ENCODE peak calls at places on chromosomes 1 and 21, in five cellular contexts. One of them, this sample, is unnamed.

GRCh38 chr1:247102381-247102780 is 1.8 kb downstream of the ZNF669 start:
- DNase-seq in HCT116: no peak
- DNase-seq in fibroblast of lung: peak; percentile 58
- DNase-seq in left lung: no peak
- DNase-seq in lower lobe of right lung: no peak
- DNase-seq in this sample: no peak

GRCh38 chr1:160353223-160353622 is 10.0 kb downstream of the NCSTN start:
- DNase-seq in HCT116: no peak
- DNase-seq in fibroblast of lung: no peak
- DNase-seq in left lung: no peak
- DNase-seq in lower lobe of right lung: no peak
- DNase-seq in this sample: no peak

GRCh38 chr1:246459213-246459612 is 47.9 kb downstream of the SMYD3 start:
- DNase-seq in HCT116: no peak
- DNase-seq in fibroblast of lung: no peak
- DNase-seq in left lung: no peak
- DNase-seq in lower lobe of right lung: no peak
- DNase-seq in this sample: no peak

GRCh38 chr1:55589656-55590297 is 374.6 kb upstream of the USP24 start:
- DNase-seq in HCT116: no peak
- DNase-seq in fibroblast of lung: peak; percentile 44
- DNase-seq in left lung: no peak
- DNase-seq in lower lobe of right lung: no peak
- DNase-seq in this sample: no peak

GRCh38 chr1:194043984-194044755 is 857.8 kb upstream of the B3GALT2 start:
- DNase-seq in HCT116: no peak
- DNase-seq in fibroblast of lung: peak; percentile 90
- DNase-seq in left lung: no peak
- DNase-seq in lower lobe of right lung: no peak
- DNase-seq in this sample: no peak

GRCh38 chr1:109091196-109092193 is 931 bp downstream of the TMEM167B start:
- DNase-seq in HCT116: no peak
- DNase-seq in fibroblast of lung: peak; percentile 15
- DNase-seq in left lung: no peak
- DNase-seq in lower lobe of right lung: no peak
- DNase-seq in this sample: no peak

GRCh38 chr21:15932681-15933200 is 203.0 kb downstream of the USP25 start:
- DNase-seq in HCT116: no peak
- DNase-seq in fibroblast of lung: no peak
- DNase-seq in left lung: no peak
- DNase-seq in lower lobe of right lung: no peak
- DNase-seq in this sample: no peak

GRCh38 chr1:13807213-13807612 is 107.2 kb downstream of the PRDM2 start:
- DNase-seq in HCT116: peak; percentile 12
- DNase-seq in fibroblast of lung: peak; percentile 27
- DNase-seq in left lung: no peak
- DNase-seq in lower lobe of right lung: no peak
- DNase-seq in this sample: no peak

GRCh38 chr1:48566492-48566891 is 94.5 kb upstream of the SPATA6 start:
- DNase-seq in HCT116: no peak
- DNase-seq in fibroblast of lung: no peak
- DNase-seq in left lung: no peak
- DNase-seq in lower lobe of right lung: no peak
- DNase-seq in this sample: no peak

GRCh38 chr1:84253891-84254290 is 47.6 kb upstream of the SAMD13 start:
- DNase-seq in HCT116: peak; percentile 98
- DNase-seq in fibroblast of lung: peak; percentile 94
- DNase-seq in left lung: peak; percentile 81
- DNase-seq in lower lobe of right lung: peak; percentile 52
- DNase-seq in this sample: no peak

GRCh38 chr1:29487291-29487690 is 251.0 kb downstream of the PTPRU start:
- DNase-seq in HCT116: no peak
- DNase-seq in fibroblast of lung: no peak
- DNase-seq in left lung: no peak
- DNase-seq in lower lobe of right lung: no peak
- DNase-seq in this sample: no peak

GRCh38 chr1:29488794-29489309 is 252.5 kb downstream of the PTPRU start:
- DNase-seq in HCT116: no peak
- DNase-seq in fibroblast of lung: no peak
- DNase-seq in left lung: no peak
- DNase-seq in lower lobe of right lung: no peak
- DNase-seq in this sample: no peak

GRCh38 chr1:29488086-29488793 is 251.9 kb downstream of the PTPRU start:
- DNase-seq in HCT116: no peak
- DNase-seq in fibroblast of lung: no peak
- DNase-seq in left lung: no peak
- DNase-seq in lower lobe of right lung: no peak
- DNase-seq in this sample: no peak

GRCh38 chr1:29489471-29489870 is 253.1 kb downstream of the PTPRU start:
- DNase-seq in HCT116: no peak
- DNase-seq in fibroblast of lung: no peak
- DNase-seq in left lung: no peak
- DNase-seq in lower lobe of right lung: no peak
- DNase-seq in this sample: no peak

GRCh38 chr1:29490204-29490934 is 254.0 kb downstream of the PTPRU start:
- DNase-seq in HCT116: no peak
- DNase-seq in fibroblast of lung: no peak
- DNase-seq in left lung: no peak
- DNase-seq in lower lobe of right lung: no peak
- DNase-seq in this sample: no peak
- TF ChIP-seq CTCF in HCT116: no peak
- TF ChIP-seq CTCF in fibroblast of lung: no peak
- TF ChIP-seq CTCF in left lung: no peak
- TF ChIP-seq CTCF in lower lobe of right lung: no peak
- TF ChIP-seq CTCF in this sample: no peak

GRCh38 chr1:150550222-150551048 is 1.2 kb downstream of the ADAMTSL4 start:
- DNase-seq in HCT116: no peak
- DNase-seq in fibroblast of lung: peak; percentile 52
- DNase-seq in left lung: no peak
- DNase-seq in lower lobe of right lung: no peak
- DNase-seq in this sample: no peak

GRCh38 chr1:150548632-150549495 is at the start of gene ADAMTSL4:
- DNase-seq in HCT116: no peak
- DNase-seq in fibroblast of lung: peak; percentile 87
- DNase-seq in left lung: peak; percentile 67
- DNase-seq in lower lobe of right lung: peak; percentile 86
- DNase-seq in this sample: no peak

GRCh38 chr1:150546294-150546937 is 2.8 kb upstream of the ADAMTSL4 start:
- DNase-seq in HCT116: no peak
- DNase-seq in fibroblast of lung: no peak
- DNase-seq in left lung: no peak
- DNase-seq in lower lobe of right lung: no peak
- DNase-seq in this sample: no peak

GRCh38 chr1:150549496-150550221 is 451 bp downstream of the ADAMTSL4 start:
- DNase-seq in HCT116: no peak
- DNase-seq in fibroblast of lung: no peak
- DNase-seq in left lung: no peak
- DNase-seq in lower lobe of right lung: no peak
- DNase-seq in this sample: no peak

GRCh38 chr1:150548324-150548631 is 930 bp upstream of the ADAMTSL4 start:
- DNase-seq in HCT116: no peak
- DNase-seq in fibroblast of lung: no peak
- DNase-seq in left lung: no peak
- DNase-seq in lower lobe of right lung: no peak
- DNase-seq in this sample: no peak
- H3K27ac ChIP-seq in HCT116: peak overlapping the region; percentile 62
- H3K27ac ChIP-seq in fibroblast of lung: peak overlapping the region; percentile 74
- H3K27ac ChIP-seq in left lung: peak overlapping the region; percentile 89
- H3K27ac ChIP-seq in lower lobe of right lung: peak overlapping the region; percentile 85
- H3K27ac ChIP-seq in this sample: peak overlapping the region; percentile 96

DNA sequence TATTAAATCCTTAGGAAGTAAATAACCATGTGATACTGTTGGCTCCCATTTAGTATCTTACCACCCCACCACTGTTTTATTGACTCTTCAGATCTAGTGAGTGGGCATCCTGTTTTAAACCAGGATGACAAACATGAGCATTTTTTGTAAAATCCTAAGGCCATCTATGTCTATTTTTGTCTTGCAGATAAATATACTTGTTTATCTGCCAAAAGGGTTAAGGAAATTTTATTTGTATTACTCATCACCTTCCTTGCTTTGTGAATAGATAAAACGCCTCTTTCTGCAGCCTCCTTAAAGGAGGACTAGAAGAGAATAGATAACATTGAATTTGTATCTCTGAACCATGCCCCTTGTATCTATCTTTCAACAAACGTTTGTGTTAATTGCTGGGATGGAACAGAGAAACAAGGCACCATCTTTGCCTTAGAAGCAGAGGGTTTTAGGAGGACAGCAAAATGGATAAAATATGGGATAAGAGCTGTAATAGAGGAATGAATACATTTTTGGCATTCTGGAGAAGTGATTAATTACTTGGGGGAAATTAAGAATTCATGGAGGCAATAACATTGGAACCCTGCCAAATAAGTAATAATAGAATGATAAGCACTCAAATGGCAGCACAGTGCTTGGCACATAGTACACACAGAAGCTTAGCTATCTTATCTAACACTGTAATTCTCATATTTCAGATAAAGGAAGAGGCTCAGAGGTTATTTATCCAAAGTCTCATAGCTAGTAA is 14.7 kb downstream of the YTHDF2 start:
- DNase-seq in HCT116: no peak
- DNase-seq in fibroblast of lung: peak; percentile 39
- DNase-seq in left lung: no peak
- DNase-seq in lower lobe of right lung: no peak
- DNase-seq in this sample: no peak
- H3K4me1 ChIP-seq in HCT116: peaks cover 34% of the 10 kb centered on the region
- H3K4me1 ChIP-seq in fibroblast of lung: peaks cover 8% of the 10 kb centered on the region
- H3K4me1 ChIP-seq in left lung: peaks cover 55% of the 10 kb centered on the region
- H3K4me1 ChIP-seq in lower lobe of right lung: peaks cover 99% of the 10 kb centered on the region
- H3K4me1 ChIP-seq in this sample: peaks cover 99% of the 10 kb centered on the region

GRCh38 chr21:36917487-36918158 is 48.8 kb downstream of the HLCS start:
- DNase-seq in HCT116: no peak
- DNase-seq in fibroblast of lung: peak; percentile 76
- DNase-seq in left lung: no peak
- DNase-seq in lower lobe of right lung: no peak
- DNase-seq in this sample: no peak
- TF ChIP-seq CTCF in HCT116: peak; percentile 51
- TF ChIP-seq CTCF in fibroblast of lung: peak; percentile 72
- TF ChIP-seq CTCF in left lung: peak; percentile 25
- TF ChIP-seq CTCF in lower lobe of right lung: peak; percentile 45
- TF ChIP-seq CTCF in this sample: no peak

DNA sequence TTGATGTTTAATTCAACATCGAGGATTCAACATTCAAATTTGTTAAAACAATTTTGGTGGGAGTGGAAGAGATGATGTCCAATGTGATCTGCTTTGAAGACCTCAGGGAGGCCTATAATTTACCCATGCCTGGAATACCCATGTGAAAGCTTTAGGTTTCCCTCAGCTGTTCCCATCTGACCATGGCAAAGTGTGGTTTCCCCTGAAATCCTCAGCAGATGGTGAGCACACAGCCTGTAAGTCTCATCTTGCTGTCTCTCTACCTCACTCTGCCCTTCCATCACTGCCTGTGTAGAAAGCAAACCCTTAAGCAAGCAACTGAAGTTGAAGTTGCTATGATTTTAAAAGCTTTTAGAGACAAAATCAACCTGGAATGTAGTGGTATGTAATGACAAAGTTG is 80.1 kb upstream of the ATF3 start:
- DNase-seq in HCT116: no peak
- DNase-seq in fibroblast of lung: no peak
- DNase-seq in left lung: no peak
- DNase-seq in lower lobe of right lung: no peak
- DNase-seq in this sample: no peak
- H3K27ac ChIP-seq in HCT116: no peak overlapping the region
- H3K27ac ChIP-seq in fibroblast of lung: no peak overlapping the region
- H3K27ac ChIP-seq in left lung: no peak overlapping the region
- H3K27ac ChIP-seq in lower lobe of right lung: no peak overlapping the region
- H3K27ac ChIP-seq in this sample: no peak overlapping the region

This sample was measured in esophagus squamous epithelium.